ENCODE peak calls at places on chromosome 12, in four cellular contexts. B, L, N and Q are unnamed samples.

GRCh38 chr12:59452259-59452658 is 143.6 kb upstream of the SLC16A7 start:
- DNase-seq in B (no peak), N (no peak), L (no peak), Q (no peak)

GRCh38 chr12:69471667-69472385 is 1.6 kb downstream of the FRS2 start:
- DNase-seq in N (no peak), B (no peak), L (no peak), Q (no peak)

GRCh38 chr12:114834621-114835020 is 150.6 kb upstream of the TBX3 start:
- DNase-seq in L (no peak), N (no peak), B (no peak), Q (no peak)

GRCh38 chr12:92487138-92487485 is 215.7 kb upstream of the PLEKHG7 start:
- DNase-seq in B (no peak), N (no peak), L (no peak), Q (no peak)

GRCh38 chr12:95859344-95859816 is 628 bp downstream of the SNRPF start:
- DNase-seq in N (no peak), L (no peak), B (peak; percentile 21), Q (peak; percentile 18)

GRCh38 chr12:67068773-67069450 is 200.2 kb upstream of the CAND1 start:
- DNase-seq in B (peak; percentile 24), N (peak; percentile 63), L (no peak), Q (peak; percentile 3)

GRCh38 chr12:123286997-123287396 is 15.3 kb upstream of the CDK2AP1 start:
- DNase-seq in B (no peak), N (no peak), L (no peak), Q (no peak)

GRCh38 chr12:53951577-53952334 is 2.9 kb upstream of the HOXC12 start:
- DNase-seq in B (no peak), N (no peak), L (no peak), Q (no peak)

GRCh38 chr12:5808956-5809355 is 136.1 kb downstream of the ANO2 start:
- DNase-seq in L (no peak), N (no peak), B (no peak), Q (no peak)

GRCh38 chr12:125239563-125239962 is 174.3 kb downstream of the AACS start:
- DNase-seq in B (no peak), L (no peak), N (no peak), Q (no peak)

GRCh38 chr12:31590730-31591307 is at the start of gene DENND5B:
- DNase-seq in N (peak; percentile 67), B (peak; percentile 84), L (no peak), Q (peak; percentile 50)

GRCh38 chr12:68835333-68835908 is 27.4 kb downstream of the MDM2 start:
- DNase-seq in B (no peak), L (no peak), N (no peak), Q (no peak)

GRCh38 chr12:85711735-85712390 is 124.3 kb downstream of the RASSF9 start:
- DNase-seq in L (no peak), N (no peak), B (no peak), Q (no peak)

GRCh38 chr12:71236133-71236660 is 78.4 kb upstream of the TSPAN8 start:
- DNase-seq in L (no peak), N (no peak), B (peak; percentile 80), Q (no peak)

GRCh38 chr12:77893918-77894317 is 63.2 kb downstream of the NAV3 start:
- DNase-seq in N (no peak), L (no peak), B (no peak), Q (peak; percentile 17)

GRCh38 chr12:41368006-41368405 is 179.9 kb downstream of the PDZRN4 start:
- DNase-seq in L (no peak), N (no peak), B (no peak), Q (no peak)

GRCh38 chr12:3200032-3200617 is 122.9 kb downstream of the TSPAN9 start:
- DNase-seq in L (no peak), N (peak; percentile 93), B (no peak), Q (no peak)

GRCh38 chr12:42809226-42809625 is 219.7 kb upstream of the PRICKLE1 start:
- DNase-seq in L (no peak), N (no peak), B (no peak), Q (no peak)

GRCh38 chr12:45369065-45369464 is 153.2 kb downstream of the ANO6 start:
- DNase-seq in N (no peak), L (no peak), B (no peak), Q (no peak)

GRCh38 chr12:124302241-124302806 is 7.4 kb downstream of the RFLNA start:
- DNase-seq in L (no peak), N (no peak), B (no peak), Q (no peak)

GRCh38 chr12:64669270-64669842 is 59.1 kb downstream of the RASSF3 start:
- DNase-seq in N (peak; percentile 51), L (peak; percentile 73), B (no peak), Q (peak; percentile 49)

GRCh38 chr12:50574621-50575348 is 70.0 kb downstream of the DIP2B start:
- DNase-seq in B (no peak), N (no peak), L (no peak), Q (peak; percentile 38)

GRCh38 chr12:17809206-17809605 is 280.8 kb downstream of the RERGL start:
- DNase-seq in N (no peak), B (no peak), L (no peak), Q (no peak)

GRCh38 chr12:17810399-17810798 is 279.6 kb downstream of the RERGL start:
- DNase-seq in N (no peak), L (no peak), B (no peak), Q (no peak)
- TF ChIP-seq CBFB in N (no peak), L (no peak), B (no peak), Q (no peak)

DNA sequence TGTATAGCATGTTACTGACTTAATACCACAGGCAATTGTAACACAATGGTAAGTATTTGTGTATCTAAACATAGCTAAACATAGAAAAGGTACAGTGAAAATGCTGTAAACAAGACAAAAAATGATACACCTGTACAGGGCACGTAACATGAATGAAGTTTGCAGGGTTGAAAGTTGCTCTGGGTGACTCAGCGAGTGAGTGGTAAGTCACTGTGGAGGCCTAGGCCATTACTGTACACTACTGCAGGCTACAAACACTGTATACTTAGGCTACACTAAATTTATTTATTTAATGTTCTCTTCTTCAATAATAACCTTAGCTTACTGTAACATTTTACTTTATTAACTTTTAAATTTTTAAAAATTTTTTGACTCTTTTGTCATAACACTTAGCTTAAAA is 158.4 kb downstream of the IPO8 start:
- DNase-seq in B (no peak), L (no peak), N (no peak), Q (no peak)
- TF ChIP-seq CBFB in B (no peak), L (no peak), N (no peak), Q (no peak)

DNA sequence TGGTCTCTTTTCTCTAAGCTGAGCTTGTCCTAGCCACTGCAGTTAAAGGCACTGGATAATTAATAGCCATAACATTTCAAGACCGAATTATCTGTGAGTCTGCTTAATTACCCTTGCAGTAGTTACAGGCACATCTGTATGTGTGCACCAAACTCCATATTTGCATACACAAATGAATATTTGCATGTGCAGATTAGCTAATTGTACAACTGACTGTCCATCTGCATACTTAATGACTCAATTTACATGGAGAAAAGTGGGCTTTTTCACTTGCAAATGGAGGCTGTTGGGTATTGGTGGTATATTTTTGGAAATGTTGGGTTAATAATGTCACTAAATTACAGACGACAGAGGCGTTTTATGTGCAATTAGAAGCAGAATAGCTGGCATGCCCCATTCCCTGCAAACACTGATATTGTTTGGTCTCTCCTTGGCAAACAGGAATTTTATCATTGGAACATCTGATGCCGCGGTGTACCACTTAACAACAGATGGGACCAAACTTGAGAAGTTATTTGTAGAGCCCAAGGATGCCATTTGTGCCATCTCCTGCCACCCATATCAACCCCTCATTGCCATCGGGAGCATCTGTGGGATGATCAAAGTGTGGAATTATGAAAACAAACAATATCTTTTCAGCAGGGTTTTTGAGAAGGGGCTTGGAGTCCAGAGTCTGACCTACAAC is 39.6 kb downstream of the CFAP251 start:
- DNase-seq in L (no peak), N (no peak), B (no peak), Q (no peak)
- TF ChIP-seq CBFB in L (no peak), N (no peak), B (no peak), Q (no peak)

GRCh38 chr12:58413794-58414193 is 472.4 kb downstream of the ATP23 start:
- DNase-seq in L (no peak), N (no peak), B (no peak), Q (no peak)
- TF ChIP-seq CBFB in L (no peak), N (no peak), B (no peak), Q (no peak)

DNA sequence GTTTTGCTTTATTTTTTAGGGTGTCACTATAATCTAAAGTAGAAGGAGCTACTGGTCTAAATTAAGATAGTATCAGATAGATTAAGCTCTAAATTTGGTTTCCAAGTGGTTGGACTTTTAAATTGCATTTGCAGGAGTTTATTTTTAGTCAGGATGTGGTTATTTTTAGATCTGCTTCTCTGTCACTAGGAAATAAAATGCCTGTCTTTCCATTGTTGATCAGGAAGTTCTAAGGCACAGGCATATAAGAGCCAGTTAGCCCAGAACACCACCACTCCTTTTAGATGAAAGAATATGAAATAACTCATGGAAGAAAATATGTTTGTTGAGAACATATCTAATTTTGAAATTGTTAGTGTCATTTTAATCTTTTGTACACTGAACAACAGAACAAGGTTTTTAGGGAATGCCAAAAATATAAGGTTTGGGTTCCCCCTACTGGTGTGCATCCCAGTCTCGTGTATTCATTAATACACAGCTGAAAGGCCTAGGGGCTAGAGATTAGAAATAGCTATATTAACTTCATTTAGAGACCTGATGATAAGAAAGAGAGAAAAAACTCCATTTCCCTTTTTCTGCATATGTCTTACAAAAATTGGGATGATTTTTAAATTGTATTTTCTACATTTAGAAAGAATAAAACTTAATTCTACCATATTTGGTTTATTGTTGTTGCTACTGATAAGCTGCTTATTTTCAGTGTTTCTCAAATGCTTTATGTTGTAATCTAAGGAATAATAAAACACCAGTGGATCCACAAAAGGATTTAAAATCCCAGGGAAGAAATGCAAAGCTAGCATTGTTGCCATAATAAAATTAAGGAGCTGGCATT is 67.2 kb downstream of the RIC8B start:
- DNase-seq in L (no peak), N (no peak), B (peak; percentile 33), Q (peak; percentile 30)
- TF ChIP-seq CBFB in L (no peak), N (no peak), B (no peak), Q (no peak)

GRCh38 chr12:52214421-52214802 is 18.6 kb upstream of the KRT7 start:
- DNase-seq in B (no peak), L (no peak), N (peak; percentile 72), Q (no peak)

GRCh38 chr12:52216107-52216506 is 16.9 kb upstream of the KRT7 start:
- DNase-seq in N (no peak), L (no peak), B (no peak), Q (no peak)

GRCh38 chr12:52215587-52216031 is 17.4 kb upstream of the KRT7 start:
- DNase-seq in B (peak; percentile 49), N (no peak), L (no peak), Q (peak; percentile 72)

GRCh38 chr12:52217223-52217622 is 15.8 kb upstream of the KRT7 start:
- DNase-seq in L (no peak), N (no peak), B (no peak), Q (no peak)

DNA sequence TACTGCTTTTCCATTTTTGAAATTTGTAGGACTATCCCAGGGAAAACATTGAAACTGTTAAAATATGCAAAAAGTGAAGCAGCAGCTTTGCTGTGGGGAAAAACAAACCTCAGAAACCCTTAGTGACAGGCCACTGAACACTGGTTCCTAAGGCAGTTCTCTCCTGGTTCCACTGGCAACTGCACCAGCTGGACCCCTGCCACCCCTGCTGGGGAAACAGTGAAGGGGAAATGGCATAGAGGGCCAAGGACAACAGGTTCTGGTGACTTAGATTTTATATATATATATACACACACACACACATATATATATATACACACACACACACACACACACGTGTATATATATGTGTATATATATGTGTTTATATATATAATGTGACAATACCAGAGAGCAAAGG is 16.2 kb upstream of the KRT7 start:
- DNase-seq in N (no peak), B (no peak), L (no peak), Q (no peak)
- TF ChIP-seq CBFB in N (no peak), B (no peak), L (no peak), Q (no peak)

GRCh38 chr12:97487470-97487869 is 24.9 kb downstream of the RMST start:
- DNase-seq in L (no peak), B (no peak), N (no peak), Q (no peak)
- TF ChIP-seq CBFB in L (no peak), B (no peak), N (no peak), Q (no peak)